ENCODE peak calls at places on chromosomes 16 and 17, in seven cellular contexts. J is uterus; N is HepG2; B is lower lobe of right lung; Z is prostate gland; L is CD8-positive, alpha-beta memory T cell; W is sigmoid colon. O is an unnamed sample.

GRCh38 chr16:74030000-74030399 is 266.6 kb upstream of the PSMD7 start:
- DNase-seq in Z (no peak), L (no peak), B (no peak), N (no peak), W (no peak), J (no peak), O (no peak)

GRCh38 chr16:12260647-12261262 is 284.2 kb downstream of the SNX29 start:
- DNase-seq in N (peak; percentile 94), Z (no peak), W (no peak), J (no peak), L (no peak), B (no peak), O (no peak)

GRCh38 chr16:24499193-24499814 is 40.1 kb upstream of the RBBP6 start:
- DNase-seq in Z (no peak), W (no peak), B (no peak), J (no peak), N (peak; percentile 21), L (no peak), O (peak; percentile 55)

GRCh38 chr17:16419074-16419928 is 3.9 kb downstream of the TRPV2 start:
- DNase-seq in W (peak; percentile 79), B (no peak), Z (no peak), N (peak; percentile 54), L (peak; percentile 31), J (no peak), O (no peak)

GRCh38 chr16:86261379-86261778 is 248.9 kb upstream of the FOXF1 start:
- DNase-seq in W (no peak), N (no peak), Z (no peak), L (no peak), J (no peak), B (no peak), O (no peak)

GRCh38 chr16:75761111-75761510 is 34.8 kb upstream of the CPHXL start:
- DNase-seq in N (no peak), J (no peak), L (no peak), W (no peak), B (no peak), Z (no peak), O (no peak)

GRCh38 chr17:6394055-6394454 is 40.9 kb downstream of the AIPL1 start:
- DNase-seq in L (no peak), J (no peak), N (no peak), B (no peak), W (no peak), Z (no peak), O (no peak)

GRCh38 chr16:54050281-54051210 is 236.0 kb downstream of the IRX3 start:
- DNase-seq in N (no peak), B (no peak), W (no peak), Z (no peak), J (no peak), L (no peak), O (peak; percentile 98)

GRCh38 chr17:78534492-78535284 is 42.5 kb downstream of the DNAH17 start:
- DNase-seq in B (peak; percentile 85), W (peak; percentile 55), N (no peak), L (no peak), J (no peak), Z (peak; percentile 22), O (no peak)

GRCh38 chr17:17900615-17901520 is 64.1 kb upstream of the SREBF1 start:
- DNase-seq in B (peak; percentile 78), Z (peak; percentile 85), J (peak; percentile 91), W (peak; percentile 94), N (peak; percentile 96), L (no peak), O (no peak)

GRCh38 chr16:81495321-81496234 is 51.0 kb downstream of the CMIP start:
- DNase-seq in Z (no peak), J (no peak), L (no peak), N (no peak), B (peak; percentile 80), W (no peak), O (no peak)

GRCh38 chr17:41553987-41554680 is 17.7 kb downstream of the KRT9 start:
- DNase-seq in L (no peak), W (no peak), J (no peak), B (no peak), N (no peak), Z (no peak), O (peak; percentile 27)

GRCh38 chr17:50519141-50519834 is 11.0 kb downstream of the MYCBPAP start:
- DNase-seq in L (no peak), W (no peak), J (no peak), B (no peak), Z (no peak), N (no peak), O (no peak)

GRCh38 chr16:2209258-2210008 is 1.2 kb downstream of the BRICD5 start:
- DNase-seq in J (no peak), W (no peak), N (no peak), L (no peak), B (peak; percentile 45), Z (no peak), O (no peak)

GRCh38 chr16:495127-495748 is 32.3 kb upstream of the CAPN15 start:
- DNase-seq in J (no peak), Z (no peak), L (no peak), W (no peak), N (peak; percentile 59), B (no peak), O (peak; percentile 59)

GRCh38 chr17:40538019-40538935 is 27.0 kb downstream of the CCR7 start:
- DNase-seq in L (no peak), N (no peak), W (peak; percentile 70), B (peak; percentile 79), J (no peak), Z (peak; percentile 81), O (no peak)

GRCh38 chr16:46583036-46583435 is 38.1 kb downstream of the SHCBP1 start:
- DNase-seq in L (no peak), Z (no peak), N (no peak), B (no peak), J (no peak), W (no peak), O (no peak)

GRCh38 chr16:27503662-27504061 is 46.1 kb downstream of the GTF3C1 start:
- DNase-seq in L (no peak), Z (no peak), N (no peak), J (no peak), B (no peak), W (no peak), O (no peak)

GRCh38 chr17:45123076-45123770 is 9.1 kb downstream of the PLCD3 start:
- DNase-seq in N (peak; percentile 35), L (no peak), Z (no peak), W (no peak), B (no peak), J (no peak), O (no peak)

GRCh38 chr16:56822966-56823739 is 41.9 kb upstream of the SLC12A3 start:
- DNase-seq in L (no peak), J (no peak), Z (no peak), W (no peak), B (no peak), N (no peak), O (peak; percentile 80)

GRCh38 chr16:674968-675883 is at the start of gene RHBDL1:
- DNase-seq in J (no peak), L (no peak), Z (no peak), N (peak; percentile 26), B (peak; percentile 68), W (no peak), O (peak; percentile 54)

GRCh38 chr17:77959926-77960521 is 1.5 kb downstream of the TNRC6C start:
- DNase-seq in J (no peak), L (peak; percentile 3), B (no peak), Z (no peak), N (no peak), W (no peak), O (peak; percentile 68)

GRCh38 chr17:7650509-7651096 is at the start of gene ATP1B2:
- DNase-seq in B (peak; percentile 78), W (peak; percentile 93), L (peak; percentile 64), J (peak; percentile 83), Z (peak; percentile 51), N (peak; percentile 67), O (peak; percentile 95)

GRCh38 chr17:8725881-8726280 is 18.8 kb downstream of the CCDC42 start:
- DNase-seq in Z (no peak), B (no peak), L (no peak), N (no peak), W (no peak), J (no peak), O (no peak)

GRCh38 chr16:22665048-22665797 is 148.7 kb upstream of the HS3ST2 start:
- DNase-seq in W (no peak), Z (no peak), J (no peak), N (no peak), L (no peak), B (no peak), O (no peak)

DNA sequence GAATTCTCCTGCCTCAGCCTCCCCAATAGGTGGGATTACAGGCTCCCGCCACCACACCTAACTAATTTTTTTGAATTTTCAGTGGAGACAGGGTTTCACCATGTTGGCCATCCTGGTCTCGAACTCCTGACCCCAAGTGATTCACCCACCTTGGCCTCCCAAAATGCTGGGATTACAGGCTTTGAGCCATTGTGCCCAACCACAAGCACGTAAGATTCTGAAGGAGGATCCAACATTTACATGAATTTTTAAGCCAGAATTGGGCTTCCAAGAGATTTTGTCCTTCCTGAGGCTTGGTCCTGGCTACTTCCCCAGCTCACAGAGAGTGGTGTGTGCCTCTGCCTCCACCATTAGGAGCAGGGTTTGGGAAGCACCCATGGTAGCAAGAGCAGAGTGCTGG is 11.1 kb downstream of the G6PC3 start:
- DNase-seq in W (no peak), J (no peak), N (no peak), B (peak; percentile 4), Z (no peak), L (no peak), O (no peak)
- H3K4me1 ChIP-seq in W (peaks cover 9% of the 10 kb centered on the region), J (no peaks in the 10 kb centered on the region), N (peaks cover 28% of the 10 kb centered on the region), B (peaks cover 15% of the 10 kb centered on the region), Z (peaks cover 18% of the 10 kb centered on the region), L (no peaks in the 10 kb centered on the region), O (no peaks in the 10 kb centered on the region)

GRCh38 chr17:1733047-1733357 is 8.5 kb downstream of the WDR81 start:
- DNase-seq in Z (no peak), L (no peak), J (no peak), W (no peak), N (no peak), B (no peak), O (no peak)
- H3K4me1 ChIP-seq in Z (peaks cover 14% of the 10 kb centered on the region), L (no peaks in the 10 kb centered on the region), J (peaks cover 12% of the 10 kb centered on the region), W (peaks cover 38% of the 10 kb centered on the region), N (peaks cover 47% of the 10 kb centered on the region), B (peaks cover 57% of the 10 kb centered on the region), O (no peaks in the 10 kb centered on the region)

GRCh38 chr17:27493088-27493487 is 36.8 kb downstream of the KSR1 start:
- DNase-seq in W (no peak), Z (no peak), L (no peak), J (no peak), N (no peak), B (no peak), O (no peak)
- H3K4me1 ChIP-seq in W (peaks cover 29% of the 10 kb centered on the region), Z (peaks cover 4% of the 10 kb centered on the region), L (no peaks in the 10 kb centered on the region), J (peaks cover 10% of the 10 kb centered on the region), N (peaks cover 68% of the 10 kb centered on the region), B (peaks cover 76% of the 10 kb centered on the region), O (peaks cover 46% of the 10 kb centered on the region)

DNA sequence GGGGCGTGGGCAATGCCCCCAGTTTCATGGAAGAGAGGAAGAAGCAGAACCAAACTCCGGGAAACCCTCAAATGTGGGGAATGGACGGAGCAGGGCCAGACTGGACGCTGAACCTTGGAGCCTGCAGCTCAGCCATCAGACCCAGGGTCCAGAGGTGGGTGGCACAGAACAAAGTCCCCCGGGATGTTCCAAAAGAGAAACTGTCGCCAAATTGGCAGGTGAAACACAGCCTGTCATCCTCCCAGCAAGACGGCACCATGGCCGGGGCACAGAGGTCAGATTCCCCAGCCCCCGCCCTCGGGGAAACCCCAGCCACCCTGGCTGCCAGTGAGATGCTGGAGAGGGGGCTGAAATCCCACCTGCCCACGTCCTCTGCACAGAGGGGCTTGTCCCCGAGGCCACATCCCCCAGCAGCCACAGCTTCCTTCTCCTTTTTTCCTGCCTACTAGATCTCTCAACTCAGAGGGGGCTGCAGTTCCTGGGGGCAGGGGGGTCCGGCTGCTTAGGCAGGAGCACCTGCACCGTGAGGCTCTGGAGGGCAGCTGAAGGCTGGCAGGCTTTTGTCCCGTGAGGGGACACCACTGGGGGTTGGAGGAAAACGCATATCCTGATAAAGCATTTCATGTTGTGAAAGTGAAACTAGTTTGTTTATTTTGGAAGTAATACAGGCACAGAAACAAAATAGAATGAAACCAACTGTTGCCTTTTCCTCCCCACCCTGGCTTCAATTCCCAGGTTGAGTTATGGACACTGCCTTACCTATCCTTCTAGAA is 1.2 kb upstream of the SECTM1 start:
- DNase-seq in W (no peak), N (no peak), L (no peak), B (no peak), Z (peak; percentile 32), J (no peak), O (no peak)
- H3K4me1 ChIP-seq in W (peaks cover 66% of the 10 kb centered on the region), N (peaks cover 88% of the 10 kb centered on the region), L (peaks cover 25% of the 10 kb centered on the region), B (peaks cover 65% of the 10 kb centered on the region), Z (peaks cover 34% of the 10 kb centered on the region), J (peaks cover 12% of the 10 kb centered on the region), O (peaks cover 23% of the 10 kb centered on the region)

O was measured in HAP-1.